ENCODE peak calls at places on chromosomes 6 and 20, in seven cellular contexts. O is germinal center; V is Karpas-422; Y is glutamatergic neuron; X is heart left ventricle; A is HuH-7; M is stimulated activated CD4-positive, alpha-beta T cell treated with anti-CD3 and anti-CD28 coated beads, Interleukin-2, amount 100 ng/mL, for 4 hours. K is an unnamed sample.

GRCh38 chr6:79947191-79948173 is at the start of gene ELOVL4:
- DNase-seq in O (peak), V (no peak), Y (peak), X (peak), A (peak), M (peak), K (peak)

GRCh38 chr6:149859368-149859767 is 4.8 kb downstream of the LRP11 start:
- DNase-seq in O (no peak), V (no peak), Y (no peak), X (no peak), A (no peak), M (no peak), K (no peak)

GRCh38 chr6:14210077-14210476 is 92.5 kb downstream of the CD83 start:
- DNase-seq in O (no peak), V (no peak), Y (no peak), X (no peak), A (no peak), M (no peak), K (no peak)

GRCh38 chr6:11770546-11771466 is 7.8 kb downstream of the ADTRP start:
- DNase-seq in O (no peak), V (no peak), Y (peak), X (peak), A (no peak), M (no peak), K (no peak)

GRCh38 chr20:32162367-32162766 is 45.2 kb downstream of the PLAGL2 start:
- DNase-seq in O (no peak), V (no peak), Y (no peak), X (no peak), A (no peak), M (no peak), K (no peak)

GRCh38 chr6:149147939-149148718 is 169.4 kb upstream of the TAB2 start:
- DNase-seq in O (no peak), V (no peak), Y (no peak), X (no peak), A (no peak), M (no peak), K (no peak)

GRCh38 chr6:52102330-52102932 is 15.0 kb upstream of the PKHD1 start:
- DNase-seq in O (no peak), V (no peak), Y (no peak), X (no peak), A (no peak), M (no peak), K (no peak)

GRCh38 chr6:145904878-145905277 is 59.3 kb downstream of the SHPRH start:
- DNase-seq in O (no peak), V (peak), Y (no peak), X (no peak), A (no peak), M (no peak), K (peak)

GRCh38 chr6:110799181-110799580 is 16.1 kb downstream of the CDK19 start:
- DNase-seq in O (peak), V (no peak), Y (no peak), X (no peak), A (no peak), M (no peak), K (no peak)

GRCh38 chr20:15446373-15446772 is 1109.0 kb upstream of the FLRT3 start:
- DNase-seq in O (no peak), V (no peak), Y (no peak), X (peak), A (no peak), M (no peak), K (no peak)

GRCh38 chr6:131682427-131682826 is 18.8 kb downstream of the OR2A4 start:
- DNase-seq in O (no peak), V (no peak), Y (no peak), X (no peak), A (no peak), M (no peak), K (no peak)

GRCh38 chr6:3748208-3748701 is 3.3 kb downstream of the PXDC1 start:
- DNase-seq in O (peak), V (peak), Y (peak), X (peak), A (peak), M (no peak), K (peak)

GRCh38 chr6:10555625-10556309 is 34.6 kb downstream of the GCNT2 start:
- DNase-seq in O (no peak), V (no peak), Y (peak), X (peak), A (no peak), M (no peak), K (peak)

GRCh38 chr6:55758156-55758942 is 117.0 kb downstream of the BMP5 start:
- DNase-seq in O (no peak), V (no peak), Y (no peak), X (no peak), A (no peak), M (no peak), K (no peak)

GRCh38 chr20:39885975-39886649 is 802.9 kb downstream of the MAFB start:
- DNase-seq in O (peak), V (peak), Y (peak), X (peak), A (peak), M (no peak), K (peak)

GRCh38 chr6:163732479-163732878 is 318.0 kb downstream of the QKI start:
- DNase-seq in O (no peak), V (no peak), Y (no peak), X (no peak), A (no peak), M (no peak), K (no peak)

GRCh38 chr6:155497273-155497672 is 41.6 kb upstream of the NOX3 start:
- DNase-seq in O (no peak), V (no peak), Y (no peak), X (no peak), A (no peak), M (no peak), K (no peak)

GRCh38 chr6:111551521-111552231 is 54.0 kb downstream of the TRAF3IP2 start:
- DNase-seq in O (no peak), V (no peak), Y (no peak), X (no peak), A (peak), M (no peak), K (peak)

GRCh38 chr20:49747707-49748524 is 34.2 kb upstream of the B4GALT5 start:
- DNase-seq in O (no peak), V (no peak), Y (no peak), X (peak), A (peak), M (no peak), K (peak)

GRCh38 chr6:43511824-43512415 is 1.8 kb upstream of the LRRC73 start:
- DNase-seq in O (no peak), V (no peak), Y (no peak), X (peak), A (no peak), M (no peak), K (no peak)

GRCh38 chr6:11607381-11607780 is 69.8 kb downstream of the TMEM170B start:
- DNase-seq in O (no peak), V (no peak), Y (no peak), X (no peak), A (no peak), M (no peak), K (no peak)

GRCh38 chr6:5513393-5513792 is 252.1 kb downstream of the FARS2 start:
- DNase-seq in O (no peak), V (no peak), Y (no peak), X (no peak), A (no peak), M (no peak), K (peak)

GRCh38 chr6:63598001-63598250 is 25.6 kb downstream of the LOC128125822 start:
- DNase-seq in O (no peak), V (no peak), Y (no peak), X (no peak), A (no peak), M (no peak), K (no peak)

GRCh38 chr6:42781546-42781810 is 374 bp upstream of the BICRAL start:
- DNase-seq in O (no peak), V (peak), Y (no peak), X (no peak), A (no peak), M (peak), K (peak)

GRCh38 chr20:50815162-50815989 is 20.5 kb downstream of the BCAS4 start:
- DNase-seq in O (peak), V (peak), Y (no peak), X (no peak), A (no peak), M (no peak), K (no peak)

GRCh38 chr20:16486532-16486931 is 86.7 kb downstream of the KIF16B start:
- DNase-seq in O (no peak), V (no peak), Y (no peak), X (no peak), A (no peak), M (no peak), K (no peak)

GRCh38 chr6:37495199-37495913 is 4.3 kb downstream of the CCDC167 start:
- DNase-seq in O (no peak), V (no peak), Y (no peak), X (no peak), A (no peak), M (no peak), K (no peak)

GRCh38 chr6:16823700-16824352 is 62.6 kb upstream of the ATXN1 start:
- DNase-seq in O (no peak), V (no peak), Y (no peak), X (no peak), A (no peak), M (no peak), K (no peak)

GRCh38 chr20:22584630-22584921 is 204 bp upstream of the FOXA2 start:
- DNase-seq in O (no peak), V (no peak), Y (no peak), X (no peak), A (peak), M (no peak), K (no peak)

GRCh38 chr20:50050660-50051308 is 62.2 kb downstream of the UBE2V1 start:
- DNase-seq in O (no peak), V (no peak), Y (no peak), X (no peak), A (no peak), M (no peak), K (no peak)

GRCh38 chr6:157800420-157801237 is 22.4 kb upstream of the SNX9 start:
- DNase-seq in O (no peak), V (no peak), Y (no peak), X (no peak), A (no peak), M (no peak), K (no peak)

GRCh38 chr6:137736048-137736846 is 130.8 kb upstream of the TNFAIP3 start:
- DNase-seq in O (no peak), V (no peak), Y (no peak), X (no peak), A (no peak), M (no peak), K (no peak)

GRCh38 chr6:5762561-5762968 is 244.2 kb downstream of the NRN1 start:
- DNase-seq in O (no peak), V (no peak), Y (peak), X (peak), A (no peak), M (no peak), K (no peak)

K was measured in erythroblast.